ENCODE peak calls at places on chromosomes 7 and 10, in six cellular contexts. M, K, J, I, O and R are unnamed samples.

GRCh38 chr10:110137142-110137545 is 70.3 kb upstream of the MXI1 start:
- DNase-seq in J (peak), K (no peak), O (peak), M (peak), I (no peak), R (no peak)

GRCh38 chr7:119046068-119046467 is 821.6 kb downstream of the ANKRD7 start:
- DNase-seq in I (no peak), K (no peak), O (no peak), J (no peak), M (no peak), R (no peak)

GRCh38 chr10:130044067-130045061 is 66.3 kb downstream of the C10orf143 start:
- DNase-seq in O (no peak), K (no peak), J (no peak), I (no peak), M (no peak), R (no peak)

GRCh38 chr10:34049887-34050286 is 715.4 kb upstream of the NRP1 start:
- DNase-seq in O (no peak), K (no peak), J (no peak), M (no peak), I (no peak), R (no peak)

GRCh38 chr10:43461950-43462349 is 25.0 kb downstream of the ZNF487 start:
- DNase-seq in I (peak), M (peak), J (peak), O (no peak), K (no peak), R (no peak)

GRCh38 chr7:99380823-99381663 is 6.5 kb downstream of the ARPC1B start:
- DNase-seq in J (peak), K (no peak), I (peak), O (peak), M (no peak), R (peak)

GRCh38 chr7:14021069-14021468 is 31.6 kb upstream of the ETV1 start:
- DNase-seq in O (no peak), J (no peak), K (no peak), I (no peak), M (no peak), R (no peak)

GRCh38 chr10:24556746-24557742 is 166.6 kb downstream of the ARHGAP21 start:
- DNase-seq in I (peak), K (no peak), J (peak), O (no peak), M (peak), R (peak)

GRCh38 chr7:154912921-154913644 is 89.8 kb downstream of the PAXIP1 start:
- DNase-seq in J (no peak), I (no peak), M (no peak), K (no peak), O (no peak), R (no peak)

GRCh38 chr7:101936223-101936611 is 118.8 kb downstream of the CUX1 start:
- DNase-seq in K (peak), J (no peak), I (no peak), O (no peak), M (no peak), R (no peak)

GRCh38 chr10:58660577-58661255 is 148.0 kb downstream of the BICC1 start:
- DNase-seq in K (no peak), O (no peak), J (no peak), I (no peak), M (no peak), R (no peak)

GRCh38 chr10:132322621-132323048 is 9.4 kb upstream of the LRRC27 start:
- DNase-seq in M (no peak), K (no peak), I (no peak), O (no peak), J (peak), R (no peak)

GRCh38 chr7:85154282-85154937 is 32.4 kb downstream of the SEMA3D start:
- DNase-seq in O (no peak), K (no peak), J (no peak), M (no peak), I (no peak), R (no peak)

GRCh38 chr10:8725343-8725742 is 670.9 kb downstream of the GATA3 start:
- DNase-seq in J (no peak), O (no peak), I (no peak), K (no peak), M (no peak), R (no peak)

GRCh38 chr10:59240581-59241183 is 64.2 kb downstream of the PHYHIPL start:
- DNase-seq in K (no peak), M (peak), O (no peak), J (peak), I (no peak), R (no peak)

GRCh38 chr10:3248526-3249255 is 76.1 kb upstream of the PITRM1 start:
- DNase-seq in I (no peak), M (no peak), O (no peak), J (no peak), K (no peak), R (no peak)

DNA sequence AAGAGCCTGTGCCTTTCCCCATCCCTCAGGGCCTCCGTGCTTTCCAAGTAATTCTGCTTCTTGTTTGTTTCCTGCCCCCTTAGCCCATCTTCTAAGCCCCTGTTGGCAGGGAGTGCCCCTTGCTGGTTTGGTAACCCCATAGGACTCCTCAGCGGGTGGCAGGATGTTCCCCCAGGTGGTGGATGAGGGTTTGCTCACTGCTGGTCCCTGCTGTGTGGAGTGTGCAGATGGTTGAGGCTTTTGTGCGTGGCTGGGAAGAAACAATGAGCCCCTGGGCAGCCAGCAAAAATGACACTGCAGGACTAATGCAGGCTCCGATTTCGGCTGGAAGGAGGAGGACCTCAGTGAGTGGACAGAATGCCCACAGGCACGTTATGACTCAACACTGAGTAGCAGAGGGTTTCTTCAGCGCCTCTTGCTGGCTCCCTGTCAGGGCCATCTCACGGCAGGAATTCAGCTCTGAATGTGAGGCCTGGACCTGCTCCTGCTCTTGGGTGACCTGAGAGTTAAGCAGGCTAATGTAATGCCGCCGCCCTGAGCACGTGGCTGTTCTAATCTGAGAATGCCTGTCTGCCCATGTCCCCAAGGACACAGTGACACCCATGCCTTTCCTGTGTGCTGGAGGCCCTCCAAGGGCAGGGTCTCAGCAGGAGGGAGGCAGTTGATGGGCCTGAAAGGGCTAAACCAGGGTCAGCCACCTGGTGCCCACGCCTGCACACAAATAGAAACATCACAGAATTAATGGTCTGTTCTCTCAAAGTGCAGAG is 16.6 kb downstream of the BAG3 start:
- DNase-seq in M (no peak), O (no peak), I (no peak), K (peak), J (peak), R (no peak)
- TF ChIP-seq POLR2AphosphoS5 in M (no peak), O (no peak), I (no peak), K (no peak), J (no peak), R (no peak)

DNA sequence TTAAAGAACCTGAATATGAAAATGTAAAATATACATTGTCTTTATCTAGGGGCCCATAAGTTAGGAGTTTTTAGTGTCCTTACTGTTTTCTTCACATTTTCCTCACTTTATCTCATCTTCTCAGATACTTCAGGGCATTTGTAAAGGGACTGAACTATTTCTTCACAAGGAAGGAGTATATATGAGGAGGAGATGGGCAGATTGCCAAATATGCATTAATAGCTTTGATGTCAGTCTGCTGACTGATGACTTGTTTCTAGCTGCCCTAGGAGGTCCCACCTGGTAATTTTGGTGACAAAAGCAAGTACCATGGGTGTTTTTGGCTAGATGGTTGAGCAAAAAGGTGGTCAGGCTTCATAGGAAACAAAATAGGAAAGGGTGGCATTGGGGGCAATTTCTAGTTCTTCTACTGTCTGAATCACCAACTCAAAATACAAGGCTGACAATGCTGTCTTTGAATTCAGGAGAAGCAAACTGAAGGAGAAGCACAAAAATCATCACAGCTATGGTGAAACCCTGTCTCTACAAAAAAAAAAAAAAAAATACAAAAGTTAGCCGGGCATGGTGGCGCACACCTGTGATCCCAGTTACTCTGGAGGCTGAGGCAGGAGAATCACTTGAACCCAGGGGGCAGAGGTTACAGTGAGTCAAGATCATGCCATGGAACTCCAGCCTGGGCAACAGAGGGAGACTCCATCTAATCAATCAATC is 10.4 kb upstream of the STRIP2 start:
- DNase-seq in J (peak), K (no peak), M (peak), I (no peak), O (no peak), R (no peak)
- TF ChIP-seq TAF1 in J (no peak), K (no peak), M (no peak), I (no peak), O (no peak), R (no peak)

GRCh38 chr7:44963526-44964290 is 15.1 kb downstream of the MYO1G start:
- DNase-seq in K (no peak), I (no peak), M (no peak), O (no peak), J (no peak), R (no peak)

GRCh38 chr7:44959956-44960640 is 18.7 kb downstream of the MYO1G start:
- DNase-seq in M (no peak), J (no peak), K (no peak), I (no peak), O (no peak), R (no peak)

GRCh38 chr7:44962483-44963251 is 16.1 kb downstream of the MYO1G start:
- DNase-seq in I (no peak), J (no peak), K (no peak), M (no peak), O (no peak), R (no peak)

GRCh38 chr7:44964384-44964830 is 14.4 kb downstream of the MYO1G start:
- DNase-seq in O (no peak), K (no peak), M (peak), I (no peak), J (no peak), R (no peak)

GRCh38 chr7:44961844-44962482 is 16.9 kb downstream of the MYO1G start:
- DNase-seq in K (no peak), I (no peak), O (no peak), J (no peak), M (no peak), R (no peak)
- TF ChIP-seq POLR2A in K (no peak), I (peak), O (peak), J (no peak), M (no peak), R (peak)

DNA sequence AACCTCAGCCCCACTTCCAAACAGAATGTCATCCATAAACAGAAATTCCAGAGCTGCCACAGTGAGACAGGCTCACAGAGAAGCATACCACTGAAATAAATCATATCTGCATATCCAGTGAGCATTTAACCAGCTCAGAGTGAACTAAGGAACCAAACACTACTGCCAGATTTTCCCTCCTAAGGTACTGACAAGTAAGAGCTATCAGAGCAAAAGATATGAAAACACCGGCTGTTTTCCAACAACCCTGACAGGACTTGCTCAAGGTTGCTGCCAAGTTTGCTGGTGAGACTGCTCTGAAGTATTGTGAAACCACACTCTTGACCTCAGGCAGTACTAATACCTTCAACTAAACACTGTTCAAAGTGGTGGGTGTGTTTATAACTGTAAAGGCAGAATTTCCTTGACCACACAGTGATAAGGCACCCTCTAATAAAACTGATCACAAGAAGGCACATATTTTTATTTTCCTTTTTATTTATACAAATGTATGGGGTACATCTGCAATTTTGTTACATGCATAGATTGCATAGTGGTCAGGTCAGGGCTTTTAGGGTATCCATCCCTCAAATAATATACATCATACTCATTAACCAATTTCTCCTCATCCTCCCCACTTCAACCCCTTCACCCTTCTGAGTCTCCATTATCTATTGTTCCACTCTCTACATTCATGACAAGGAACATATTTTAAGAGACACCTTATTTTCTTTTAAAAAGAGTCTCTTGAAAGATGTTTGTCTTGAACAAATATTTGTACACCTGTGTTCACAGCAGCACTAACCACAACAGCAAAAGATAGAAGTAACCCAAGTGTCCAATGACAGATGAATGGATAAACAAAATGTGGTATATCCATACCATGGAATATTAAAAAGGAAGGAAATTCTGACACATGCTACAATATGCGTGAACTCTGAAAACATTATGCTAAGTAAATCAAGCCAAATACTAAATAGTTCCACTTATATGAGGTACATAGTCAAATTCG is 18.2 kb downstream of the SGMS1 start:
- DNase-seq in O (no peak), I (no peak), J (peak), M (no peak), K (no peak), R (no peak)
- TF ChIP-seq POLR2AphosphoS5 in O (no peak), I (no peak), J (no peak), M (no peak), K (no peak), R (no peak)

GRCh38 chr10:44853148-44853734 is 57.9 kb upstream of the TMEM72 start:
- DNase-seq in K (no peak), I (no peak), O (no peak), J (no peak), M (no peak), R (no peak)

GRCh38 chr10:44851881-44852280 is 59.3 kb upstream of the TMEM72 start:
- DNase-seq in M (no peak), O (no peak), I (no peak), K (no peak), J (no peak), R (no peak)

GRCh38 chr10:44853796-44854195 is 57.3 kb upstream of the TMEM72 start:
- DNase-seq in J (no peak), I (no peak), O (no peak), M (no peak), K (no peak), R (no peak)

GRCh38 chr10:44850356-44850934 is 60.7 kb upstream of the TMEM72 start:
- DNase-seq in I (no peak), O (no peak), M (no peak), K (no peak), J (no peak), R (no peak)

GRCh38 chr10:44851413-44851812 is 59.7 kb upstream of the TMEM72 start:
- DNase-seq in O (no peak), K (no peak), M (no peak), I (no peak), J (no peak), R (no peak)
- TF ChIP-seq TAF1 in O (no peak), K (no peak), M (no peak), I (no peak), J (no peak), R (no peak)

GRCh38 chr10:71964669-71965515 is 697 bp downstream of the CHST3 start:
- DNase-seq in M (no peak), J (no peak), K (no peak), I (no peak), O (no peak), R (no peak)
- TF ChIP-seq POLR2A in M (no peak), J (peak), K (no peak), I (no peak), O (no peak), R (no peak)

GRCh38 chr10:45427956-45428338 is 53.9 kb downstream of the ALOX5 start:
- DNase-seq in K (no peak), I (no peak), J (no peak), M (no peak), O (no peak), R (no peak)
- TF ChIP-seq POLR2AphosphoS5 in K (no peak), I (no peak), J (no peak), M (no peak), O (no peak), R (no peak)

GRCh38 chr10:6918305-6918704 is 338.2 kb upstream of the PRKCQ start:
- DNase-seq in K (peak), M (peak), J (no peak), O (no peak), I (no peak), R (no peak)
- TF ChIP-seq TAF1 in K (no peak), M (no peak), J (no peak), O (no peak), I (no peak), R (no peak)

DNA sequence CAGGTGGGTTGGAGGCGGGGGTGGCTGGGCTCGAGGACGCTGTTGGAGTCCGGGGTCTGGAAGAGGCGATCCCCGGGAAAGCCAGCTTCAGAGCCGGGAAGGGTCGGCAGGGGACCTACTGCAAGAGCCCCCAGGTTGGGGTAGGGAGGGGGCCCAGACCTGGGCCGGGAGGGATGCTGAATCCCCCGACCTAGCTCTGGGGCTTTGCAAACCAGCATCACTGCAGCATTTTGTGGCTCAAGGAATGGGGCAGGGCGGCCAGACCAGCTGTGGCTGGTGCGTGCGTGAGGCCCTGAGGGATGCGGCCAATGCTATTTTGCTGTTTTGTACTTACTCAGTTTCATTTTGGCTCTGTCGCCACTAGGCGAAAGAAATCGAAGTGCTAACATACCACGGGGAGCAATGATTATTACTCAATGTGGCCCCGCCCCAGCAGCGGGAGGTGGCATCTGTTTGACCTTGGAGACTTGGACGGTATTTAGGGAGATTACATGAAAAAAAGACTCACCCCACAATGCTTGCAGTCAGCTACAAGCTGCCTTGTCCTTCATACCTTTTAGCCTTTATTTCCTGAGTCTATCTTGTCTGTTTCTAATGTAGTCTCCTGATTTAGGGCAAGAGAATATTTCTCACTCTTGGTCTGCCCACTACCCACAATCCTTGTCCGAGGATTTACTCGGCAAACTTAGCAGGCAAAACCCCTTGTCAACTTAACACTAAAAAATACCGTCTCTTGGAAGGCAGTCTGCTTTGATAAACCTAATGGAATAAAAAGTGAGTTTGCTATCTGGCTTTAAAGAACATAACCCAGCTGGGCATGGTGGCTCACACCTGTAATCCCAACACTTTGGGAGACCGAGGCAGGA is 16.2 kb downstream of the HSPB1 start:
- DNase-seq in I (peak), O (peak), J (peak), M (peak), K (no peak), R (peak)
- TF ChIP-seq POLR2A in I (peak), O (peak), J (no peak), M (no peak), K (peak), R (peak)

GRCh38 chr10:7491230-7491629 is 80.4 kb upstream of the SFMBT2 start:
- DNase-seq in J (no peak), O (no peak), K (no peak), I (no peak), M (no peak), R (no peak)

GRCh38 chr10:7491949-7492659 is 81.3 kb upstream of the SFMBT2 start:
- DNase-seq in M (no peak), I (no peak), O (peak), K (no peak), J (no peak), R (no peak)

GRCh38 chr10:7486533-7486932 is 75.7 kb upstream of the SFMBT2 start:
- DNase-seq in I (no peak), J (no peak), M (no peak), K (no peak), O (no peak), R (no peak)

GRCh38 chr10:7485267-7485601 is 74.4 kb upstream of the SFMBT2 start:
- DNase-seq in J (no peak), K (no peak), I (no peak), M (no peak), O (no peak), R (no peak)

DNA sequence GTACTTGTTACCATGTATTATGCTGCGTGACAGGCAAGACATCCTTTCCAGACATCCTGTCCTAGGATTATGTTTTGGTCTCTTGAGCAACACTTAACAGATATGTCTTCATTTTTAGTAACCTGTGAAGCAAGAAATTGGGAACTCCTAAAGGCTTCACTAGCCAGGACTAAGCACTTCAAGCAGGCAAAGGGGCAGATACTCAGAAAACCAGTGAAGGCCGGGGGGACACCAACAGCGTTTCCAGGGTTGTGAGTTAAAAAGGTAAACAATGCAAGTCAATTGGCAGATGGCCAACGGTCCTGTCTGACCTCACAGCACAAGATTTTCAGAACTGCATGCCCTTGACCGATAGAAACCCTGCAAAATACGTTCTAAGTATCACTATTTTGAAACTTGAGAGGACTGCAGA is 77.6 kb upstream of the SFMBT2 start:
- DNase-seq in I (no peak), J (peak), K (no peak), O (no peak), M (no peak), R (no peak)
- TF ChIP-seq POLR2AphosphoS5 in I (no peak), J (no peak), K (no peak), O (no peak), M (no peak), R (no peak)